ENCODE peak calls at places on chromosomes 3 and 15, in nine cellular contexts. W, D, N, T, J, C, S, I and R are unnamed samples. For H3K4me1, the result is how much of the 10 kb centered on the place peaks cover.

GRCh38 chr3:32288819-32289218 is 50.3 kb downstream of the CMTM8 start:
- DNase-seq in N (no peak), W (no peak), T (no peak), D (no peak), C (no peak), J (no peak), S (no peak), I (no peak), R (no peak)

GRCh38 chr15:31853370-31853769 is 176.9 kb upstream of the CHRNA7 start:
- DNase-seq in N (no peak), T (no peak), W (no peak), D (no peak), J (no peak), C (no peak), S (no peak), I (no peak), R (no peak)

GRCh38 chr3:44036850-44037249 is 204.8 kb upstream of the TOPAZ1 start:
- DNase-seq in I (no peak), C (no peak), W (no peak), D (no peak), J (no peak), N (no peak), S (no peak), T (no peak), R (no peak)

GRCh38 chr3:31922962-31923361 is 58.1 kb downstream of the OSBPL10 start:
- DNase-seq in S (no peak), I (no peak), W (no peak), D (no peak), C (no peak), T (no peak), N (no peak), J (no peak), R (no peak)

GRCh38 chr3:14278265-14278798 is 99.7 kb downstream of the LSM3 start:
- DNase-seq in D (no peak), I (no peak), N (no peak), W (no peak), S (no peak), T (no peak), J (no peak), C (peak), R (no peak)

GRCh38 chr3:178267158-178267838 is 268.9 kb upstream of the KCNMB2 start:
- DNase-seq in S (no peak), N (no peak), D (no peak), T (no peak), J (no peak), I (no peak), W (no peak), C (no peak), R (no peak)

GRCh38 chr15:94327356-94327936 is 96.1 kb downstream of the MCTP2 start:
- DNase-seq in D (peak), N (no peak), C (no peak), T (no peak), I (peak), W (peak), S (no peak), J (no peak), R (no peak)

GRCh38 chr3:79380581-79380980 is 387.2 kb downstream of the ROBO1 start:
- DNase-seq in N (no peak), S (no peak), C (no peak), J (no peak), D (no peak), W (no peak), T (no peak), I (no peak), R (no peak)

GRCh38 chr15:86839502-86839901 is 759.8 kb downstream of the AGBL1 start:
- DNase-seq in T (no peak), W (no peak), N (no peak), S (no peak), I (no peak), D (no peak), C (no peak), J (no peak), R (no peak)

GRCh38 chr3:69249001-69249400 is 126.6 kb upstream of the LMOD3 start:
- DNase-seq in W (no peak), J (no peak), C (no peak), N (no peak), T (no peak), D (no peak), S (no peak), I (no peak), R (no peak)

GRCh38 chr3:152944671-152945070 is 109.7 kb downstream of the P2RY1 start:
- DNase-seq in N (no peak), S (no peak), T (no peak), I (no peak), J (no peak), D (no peak), W (no peak), C (no peak), R (no peak)

GRCh38 chr15:94670436-94671034 is 439.2 kb downstream of the MCTP2 start:
- DNase-seq in D (peak), N (no peak), J (no peak), W (peak), I (peak), T (no peak), S (no peak), C (no peak), R (no peak)

GRCh38 chr3:38577089-38578080 is 72.1 kb downstream of the SCN5A start:
- DNase-seq in N (no peak), S (no peak), D (no peak), C (peak), I (no peak), W (no peak), T (no peak), J (peak), R (no peak)

GRCh38 chr3:123773681-123774431 is 110.3 kb downstream of the MYLK start:
- DNase-seq in D (peak), W (no peak), I (no peak), C (no peak), N (no peak), T (no peak), J (no peak), S (no peak), R (peak)

GRCh38 chr3:149654188-149654601 is 3.6 kb downstream of the WWTR1 start:
- DNase-seq in C (no peak), J (no peak), N (no peak), S (no peak), W (no peak), D (no peak), T (no peak), I (no peak), R (no peak)

GRCh38 chr15:53869044-53869805 is 109.0 kb upstream of the UNC13C start:
- DNase-seq in D (no peak), S (no peak), W (peak), N (no peak), J (no peak), C (no peak), T (no peak), I (peak), R (no peak)

GRCh38 chr3:108940166-108940565 is 13.5 kb downstream of the GUCA1C start:
- DNase-seq in I (no peak), D (no peak), T (no peak), W (no peak), N (no peak), J (no peak), S (no peak), C (no peak), R (no peak)

GRCh38 chr15:33720952-33721351 is 247.3 kb upstream of the CHRM5 start:
- DNase-seq in I (no peak), D (no peak), N (no peak), C (no peak), J (no peak), T (no peak), W (no peak), S (no peak), R (no peak)

GRCh38 chr3:10249833-10250232 is 1.6 kb downstream of the TATDN2 start:
- DNase-seq in I (no peak), D (no peak), C (no peak), N (no peak), S (no peak), T (no peak), J (no peak), W (no peak), R (no peak)

GRCh38 chr15:40444741-40445140 is 4.0 kb downstream of the BAHD1 start:
- DNase-seq in I (no peak), N (no peak), T (no peak), C (no peak), D (no peak), S (no peak), W (no peak), J (no peak), R (no peak)

GRCh38 chr3:43123895-43124294 is 18.0 kb upstream of the POMGNT2 start:
- DNase-seq in D (no peak), I (no peak), J (no peak), S (no peak), N (no peak), T (no peak), C (no peak), W (no peak), R (no peak)

GRCh38 chr15:57743424-57743823 is 36.9 kb downstream of the POLR2M start:
- DNase-seq in C (no peak), T (no peak), I (no peak), J (no peak), S (no peak), N (no peak), W (no peak), D (no peak), R (no peak)

GRCh38 chr3:129777806-129778205 is 115.7 kb downstream of the TMCC1 start:
- DNase-seq in I (no peak), D (no peak), J (no peak), S (no peak), W (no peak), N (no peak), C (no peak), T (no peak), R (no peak)

GRCh38 chr15:50119063-50119700 is at the start of gene ATP8B4:
- DNase-seq in D (no peak), J (no peak), T (no peak), N (no peak), W (no peak), S (no peak), C (no peak), I (no peak), R (no peak)

GRCh38 chr15:50113187-50113505 is 5.9 kb downstream of the ATP8B4 start:
- DNase-seq in W (no peak), I (no peak), C (no peak), D (no peak), J (no peak), N (no peak), S (no peak), T (no peak), R (no peak)

GRCh38 chr15:50117628-50118027 is 1.4 kb downstream of the ATP8B4 start:
- DNase-seq in N (no peak), S (no peak), I (no peak), J (no peak), W (no peak), C (no peak), D (no peak), T (no peak), R (no peak)

GRCh38 chr15:50114381-50114780 is 4.7 kb downstream of the ATP8B4 start:
- DNase-seq in W (no peak), S (peak), D (peak), N (no peak), C (peak), T (peak), I (no peak), J (no peak), R (no peak)

DNA sequence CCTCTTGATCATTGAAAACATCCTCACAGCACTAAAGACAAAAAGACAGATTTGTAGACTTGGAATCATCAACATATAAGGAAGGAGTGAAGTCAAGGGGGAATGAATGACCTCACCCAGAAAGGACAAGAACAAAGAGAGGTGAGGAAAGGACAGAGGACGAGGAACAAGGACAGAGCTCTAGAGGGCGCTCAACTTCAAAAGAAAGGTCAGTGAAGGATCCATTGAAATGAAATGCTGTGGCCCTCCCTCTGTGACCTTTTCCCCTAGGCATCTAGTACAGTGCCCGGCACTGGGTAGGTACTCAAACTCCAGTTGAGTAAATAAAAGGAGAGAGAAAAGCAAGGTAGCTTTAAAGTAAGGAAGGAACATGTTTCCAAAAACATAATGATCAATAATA is 2.6 kb downstream of the ATP8B4 start:
- DNase-seq in C (no peak), I (peak), S (no peak), W (peak), T (no peak), J (no peak), N (no peak), D (no peak), R (no peak)
- H3K4me1 ChIP-seq in C (under half), I (under half), S (under half), W (under half), T (under half), J (under half), N (under half), D (under half), R (under half)

GRCh38 chr3:4772858-4773257 is 206.4 kb upstream of the BHLHE40 start:
- DNase-seq in W (no peak), D (no peak), I (no peak), T (no peak), S (no peak), J (no peak), C (no peak), N (no peak), R (no peak)

GRCh38 chr3:4770561-4770960 is 208.7 kb upstream of the BHLHE40 start:
- DNase-seq in S (no peak), D (no peak), N (no peak), T (no peak), W (no peak), I (no peak), C (no peak), J (no peak), R (no peak)

GRCh38 chr3:4773583-4773982 is 205.7 kb upstream of the BHLHE40 start:
- DNase-seq in D (no peak), I (no peak), C (no peak), W (no peak), N (no peak), J (no peak), S (no peak), T (no peak), R (no peak)

GRCh38 chr3:4771238-4771637 is 208.0 kb upstream of the BHLHE40 start:
- DNase-seq in T (no peak), S (no peak), W (no peak), I (no peak), C (no peak), D (no peak), N (no peak), J (no peak), R (no peak)

DNA sequence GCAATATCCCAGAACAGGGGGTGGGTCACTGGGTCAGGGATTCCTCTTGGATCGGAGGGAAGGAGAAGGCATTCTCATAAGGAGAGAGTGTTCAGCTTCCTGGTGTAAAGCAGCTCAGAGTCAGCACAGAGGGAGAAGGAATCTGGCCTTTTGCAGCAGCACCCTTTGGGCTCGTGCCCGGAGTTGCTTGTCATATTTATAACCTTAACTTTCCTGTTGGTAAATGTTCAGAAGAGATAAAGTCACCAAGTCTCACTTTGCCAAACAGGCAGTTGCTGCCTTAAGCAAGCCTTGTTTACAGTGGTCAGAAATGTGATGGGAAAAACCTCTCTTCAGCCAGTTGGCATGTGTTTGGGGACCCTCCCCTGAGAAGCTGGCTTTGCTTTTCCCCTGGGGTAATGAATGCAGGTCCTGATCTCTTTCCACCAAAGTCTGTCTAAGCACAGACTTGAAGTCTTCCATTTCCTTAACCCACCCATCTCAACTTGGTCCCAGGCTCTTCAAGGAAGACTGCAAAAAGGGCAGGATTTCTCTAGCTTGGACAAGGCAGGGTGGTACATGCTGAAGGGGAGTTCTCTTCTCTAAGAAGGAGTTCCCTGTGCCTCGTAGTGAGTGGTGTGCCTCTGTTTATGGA is 206.9 kb upstream of the BHLHE40 start:
- DNase-seq in N (peak), T (peak), C (no peak), D (peak), J (peak), S (peak), W (no peak), I (no peak), R (peak)
- TF ChIP-seq POLR2A in N (no peak), T (no peak), C (no peak), D (no peak), J (no peak), S (no peak), W (no peak), I (no peak), R (no peak)

DNA sequence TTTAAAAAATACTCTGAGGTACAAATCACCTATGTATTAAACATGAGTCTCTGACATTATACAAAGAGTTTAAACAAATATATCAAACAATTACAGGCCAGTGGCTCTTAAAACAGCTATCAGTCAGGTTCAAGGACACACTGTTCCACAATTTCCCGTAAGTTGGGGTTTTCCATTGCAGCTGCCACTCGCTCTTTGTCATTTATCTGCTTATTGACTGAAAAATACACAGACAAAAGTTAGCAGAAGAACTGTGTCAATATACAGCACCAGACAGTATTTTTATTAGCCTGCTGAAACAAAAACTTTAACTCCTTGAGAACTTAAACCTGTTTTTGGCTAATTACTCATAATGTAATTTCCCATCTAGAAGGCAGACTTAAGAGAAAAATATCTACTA is 20.8 kb downstream of the CIAO2A start:
- DNase-seq in C (no peak), J (no peak), I (no peak), N (no peak), S (no peak), D (no peak), W (no peak), T (no peak), R (no peak)
- H3K27ac ChIP-seq in C (peak), J (peak), I (no peak), N (peak), S (no peak), D (no peak), W (peak), T (no peak), R (peak)

GRCh38 chr3:128775241-128775640 is 49.3 kb downstream of the RAB7A start:
- DNase-seq in T (no peak), W (no peak), J (no peak), S (no peak), C (no peak), N (no peak), D (no peak), I (no peak), R (no peak)
- H3K4me1 ChIP-seq in T (under half), W (under half), J (half or more), S (half or more), C (under half), N (under half), D (under half), I (under half), R (under half)

GRCh38 chr3:16503191-16503776 is 10.2 kb downstream of the RFTN1 start:
- DNase-seq in N (no peak), D (no peak), W (no peak), T (no peak), I (no peak), J (no peak), S (no peak), C (no peak), R (no peak)
- TF ChIP-seq POLR2A in N (no peak), D (no peak), W (no peak), T (no peak), I (no peak), J (no peak), S (no peak), C (no peak), R (no peak)

DNA sequence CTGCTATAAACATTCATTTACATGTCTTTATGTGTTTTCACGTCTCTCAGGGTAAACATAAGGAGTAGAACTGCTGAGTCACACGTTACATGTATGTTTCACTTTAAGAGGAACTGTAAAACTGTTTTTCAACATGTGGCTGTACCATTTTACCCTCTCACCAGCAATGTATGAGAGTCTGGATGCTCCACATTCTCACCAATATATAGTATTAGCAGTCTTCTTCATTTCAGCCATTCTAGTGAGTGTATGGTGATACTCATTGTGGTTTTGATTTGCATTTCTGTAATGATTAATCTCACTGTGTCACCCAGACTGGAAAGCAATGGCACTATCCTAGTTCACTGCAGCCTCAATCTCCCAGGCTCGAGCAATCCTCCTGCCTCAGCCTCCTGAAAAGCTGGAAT is 37.1 kb downstream of the PHC3 start:
- DNase-seq in J (no peak), C (no peak), W (no peak), I (no peak), T (no peak), N (no peak), S (no peak), D (no peak), R (no peak)
- H3K27ac ChIP-seq in J (no peak), C (no peak), W (no peak), I (peak), T (no peak), N (no peak), S (no peak), D (no peak), R (no peak)